ENCODE peak calls at places on chromosomes 13 and 19, in eight cellular contexts. G is activated naive CD4-positive, alpha-beta T cell; T is HT-29; R is AG08395; X is fibroblast of lung; H is ovary; S is right cardiac atrium; D is AG20443. Z is an unnamed sample.

GRCh38 chr19:54608792-54609191 is 15.4 kb downstream of the LILRA1 start:
- DNase-seq in S (no peak), H (no peak), T (no peak), G (no peak), D (no peak), R (no peak), X (no peak), Z (no peak)

GRCh38 chr13:76937416-76937815 is 10.9 kb upstream of the ACOD1 start:
- DNase-seq in T (peak; percentile 27), R (peak; percentile 87), S (no peak), D (peak; percentile 78), X (peak; percentile 99), H (no peak), G (no peak), Z (no peak)

GRCh38 chr19:4477034-4477801 is 5.1 kb downstream of the HDGFL2 start:
- DNase-seq in H (no peak), X (no peak), T (no peak), D (no peak), R (no peak), G (no peak), S (no peak), Z (no peak)

GRCh38 chr19:29499261-29499920 is 26.4 kb upstream of the VSTM2B start:
- DNase-seq in R (no peak), D (no peak), G (no peak), S (no peak), X (no peak), H (no peak), T (no peak), Z (no peak)

GRCh38 chr13:98981596-98982195 is 3.8 kb upstream of the DOCK9 start:
- DNase-seq in G (no peak), D (no peak), S (no peak), R (no peak), H (no peak), T (no peak), X (no peak), Z (peak; percentile 59)

GRCh38 chr19:10604460-10604980 is 17.4 kb upstream of the AP1M2 start:
- DNase-seq in G (no peak), H (no peak), R (no peak), X (no peak), D (no peak), T (peak; percentile 56), S (peak; percentile 38), Z (no peak)

GRCh38 chr13:28161370-28161769 is 23.0 kb downstream of the PAN3 start:
- DNase-seq in D (peak; percentile 20), H (no peak), R (peak; percentile 46), X (no peak), S (no peak), T (peak; percentile 68), G (no peak), Z (no peak)

GRCh38 chr19:47786566-47786965 is 8.1 kb downstream of the SELENOW start:
- DNase-seq in S (no peak), T (no peak), D (no peak), G (no peak), R (no peak), X (no peak), H (no peak), Z (no peak)

GRCh38 chr19:1469200-1469935 is 9.6 kb downstream of the C19orf25 start:
- DNase-seq in R (no peak), T (no peak), X (no peak), G (peak; percentile 12), D (peak; percentile 45), H (no peak), S (peak; percentile 15), Z (no peak)

GRCh38 chr13:36395280-36395679 is 37.0 kb upstream of the CCNA1 start:
- DNase-seq in X (peak; percentile 81), G (no peak), D (peak; percentile 71), H (no peak), S (no peak), T (peak; percentile 37), R (peak; percentile 76), Z (peak; percentile 68)

GRCh38 chr13:114101325-114101821 is 31.1 kb downstream of the RASA3 start:
- DNase-seq in R (no peak), H (peak; percentile 27), T (no peak), D (peak; percentile 48), G (no peak), X (peak; percentile 39), S (no peak), Z (no peak)

GRCh38 chr19:47778954-47779351 is 450 bp downstream of the SELENOW start:
- DNase-seq in R (peak; percentile 40), T (peak; percentile 63), H (peak; percentile 54), G (no peak), S (peak; percentile 55), X (no peak), D (peak; percentile 46), Z (no peak)

GRCh38 chr19:9667898-9668297 is 7.0 kb downstream of the ZNF562 start:
- DNase-seq in D (no peak), T (no peak), H (no peak), G (no peak), R (no peak), X (no peak), S (no peak), Z (no peak)

GRCh38 chr13:20140487-20140886 is 20.4 kb downstream of the GJA3 start:
- DNase-seq in T (no peak), G (no peak), S (no peak), H (no peak), X (no peak), D (no peak), R (no peak), Z (no peak)

GRCh38 chr19:4140237-4140711 is 13.2 kb upstream of the CREB3L3 start:
- DNase-seq in G (no peak), R (peak; percentile 84), D (peak; percentile 86), X (peak; percentile 76), H (no peak), S (no peak), T (peak; percentile 52), Z (peak; percentile 78)

GRCh38 chr13:79973533-79973963 is 367.4 kb downstream of the SPRY2 start:
- DNase-seq in G (no peak), T (peak; percentile 53), R (no peak), S (peak; percentile 25), H (no peak), X (no peak), D (no peak), Z (peak; percentile 44)